ENCODE peak calls at places on chromosome 20, in seven cellular contexts. O is HL-60, B is upper lobe of right lung, P is GM12865, D is HFFc6, A is lower lobe of right lung, R is fibroblast of lung. V is an unnamed sample.

GRCh38 chr20:62828551-62829230 is 11.8 kb downstream of the COL9A3 start:
- DNase-seq in O (no peak), B (no peak), P (no peak), D (no peak), A (no peak), R (no peak), V (no peak)

GRCh38 chr20:61126369-61127195 is 125.5 kb upstream of the CDH4 start:
- DNase-seq in O (no peak), B (peak; percentile 32), P (no peak), D (no peak), A (no peak), R (no peak), V (no peak)

GRCh38 chr20:1357921-1358671 is 29.2 kb upstream of the SDCBP2 start:
- DNase-seq in O (no peak), B (no peak), P (no peak), D (no peak), A (no peak), R (peak; percentile 56), V (no peak)

GRCh38 chr20:46154796-46155195 is 36.7 kb downstream of the CD40 start:
- DNase-seq in O (no peak), B (no peak), P (no peak), D (no peak), A (no peak), R (no peak), V (no peak)

GRCh38 chr20:23200914-23201313 is 114.8 kb upstream of the CD93 start:
- DNase-seq in O (no peak), B (no peak), P (peak; percentile 28), D (no peak), A (peak; percentile 69), R (peak; percentile 22), V (peak; percentile 34)

GRCh38 chr20:63394069-63394468 is 32.9 kb upstream of the CHRNA4 start:
- DNase-seq in O (no peak), B (no peak), P (no peak), D (no peak), A (no peak), R (no peak), V (no peak)

GRCh38 chr20:62628691-62629090 is 13.6 kb upstream of the SLCO4A1 start:
- DNase-seq in O (no peak), B (no peak), P (no peak), D (peak; percentile 35), A (no peak), R (no peak), V (no peak)

GRCh38 chr20:34473262-34473883 is 42.8 kb upstream of the DYNLRB1 start:
- DNase-seq in O (peak; percentile 55), B (no peak), P (peak; percentile 43), D (peak; percentile 11), A (no peak), R (peak; percentile 57), V (peak; percentile 59)

GRCh38 chr20:25706793-25707192 is 10.1 kb upstream of the ZNF337 start:
- DNase-seq in O (no peak), B (no peak), P (peak; percentile 13), D (no peak), A (no peak), R (no peak), V (no peak)

GRCh38 chr20:917416-917815 is 1.3 kb upstream of the ANGPT4 start:
- DNase-seq in O (no peak), B (no peak), P (no peak), D (no peak), A (no peak), R (no peak), V (no peak)

GRCh38 chr20:48607544-48607865 is 220.3 kb downstream of the PREX1 start:
- DNase-seq in O (no peak), B (peak; percentile 40), P (no peak), D (no peak), A (no peak), R (no peak), V (no peak)

GRCh38 chr20:9250511-9250910 is 181.6 kb downstream of the PLCB4 start:
- DNase-seq in O (no peak), B (no peak), P (no peak), D (no peak), A (no peak), R (no peak), V (no peak)

GRCh38 chr20:15475483-15475882 is 1097.8 kb downstream of the KIF16B start:
- DNase-seq in O (no peak), B (peak; percentile 73), P (peak; percentile 53), D (no peak), A (peak; percentile 54), R (no peak), V (no peak)

GRCh38 chr20:56558968-56559367 is 25.9 kb downstream of the FAM209B start:
- DNase-seq in O (no peak), B (no peak), P (no peak), D (no peak), A (no peak), R (no peak), V (no peak)

GRCh38 chr20:35342154-35342769 is 50.0 kb upstream of the FAM83C start:
- DNase-seq in O (peak; percentile 13), B (no peak), P (no peak), D (no peak), A (no peak), R (peak; percentile 34), V (no peak)

GRCh38 chr20:13432126-13432525 is 206.6 kb downstream of the TASP1 start:
- DNase-seq in O (no peak), B (no peak), P (no peak), D (no peak), A (no peak), R (no peak), V (no peak)

GRCh38 chr20:63639093-63639860 is 12.4 kb upstream of the GMEB2 start:
- DNase-seq in O (no peak), B (no peak), P (peak; percentile 77), D (no peak), A (peak; percentile 65), R (no peak), V (no peak)

GRCh38 chr20:53428997-53429396 is 164.6 kb downstream of the ZNF217 start:
- DNase-seq in O (no peak), B (no peak), P (no peak), D (no peak), A (no peak), R (no peak), V (no peak)

GRCh38 chr20:63252157-63252780 is 2.0 kb downstream of the NKAIN4 start:
- DNase-seq in O (no peak), B (no peak), P (no peak), D (no peak), A (no peak), R (no peak), V (no peak)

GRCh38 chr20:49505518-49505917 is 23.1 kb upstream of the KCNB1 start:
- DNase-seq in O (no peak), B (no peak), P (no peak), D (peak; percentile 20), A (no peak), R (peak; percentile 11), V (no peak)

GRCh38 chr20:62772618-62772993 is 23.7 kb upstream of the MRGBP start:
- DNase-seq in O (no peak), B (no peak), P (no peak), D (no peak), A (no peak), R (no peak), V (no peak)

GRCh38 chr20:6418732-6419131 is 295.9 kb upstream of the FERMT1 start:
- DNase-seq in O (no peak), B (no peak), P (no peak), D (no peak), A (no peak), R (peak; percentile 43), V (no peak)

GRCh38 chr20:6411651-6412050 is 288.8 kb upstream of the FERMT1 start:
- DNase-seq in O (no peak), B (no peak), P (no peak), D (no peak), A (no peak), R (no peak), V (no peak)

GRCh38 chr20:6420336-6420735 is 297.5 kb upstream of the FERMT1 start:
- DNase-seq in O (no peak), B (no peak), P (no peak), D (no peak), A (no peak), R (peak; percentile 61), V (no peak)

GRCh38 chr20:6421321-6422030 is 298.6 kb upstream of the FERMT1 start:
- DNase-seq in O (no peak), B (no peak), P (no peak), D (no peak), A (no peak), R (no peak), V (no peak)

DNA sequence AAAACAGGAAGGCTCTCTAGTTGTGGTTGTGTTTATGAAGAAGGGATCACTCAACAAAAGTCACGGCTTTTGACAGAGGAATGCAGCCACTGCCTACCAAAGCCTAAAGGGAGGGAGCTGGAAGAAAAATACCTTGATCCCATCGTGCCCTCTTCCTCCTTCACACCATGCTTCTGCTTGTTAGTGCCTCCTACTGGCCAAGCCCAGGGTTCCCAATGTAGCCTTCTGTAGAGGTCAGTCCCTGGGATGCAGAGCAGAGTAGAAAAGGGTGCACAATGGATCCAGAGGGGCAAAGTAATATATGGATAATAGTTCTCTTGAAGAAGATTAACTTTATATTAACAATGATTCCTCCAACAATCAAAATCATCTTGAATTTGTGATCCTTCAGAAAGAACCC is 293.5 kb upstream of the FERMT1 start:
- DNase-seq in O (no peak), B (no peak), P (no peak), D (no peak), A (no peak), R (no peak), V (no peak)
- TF ChIP-seq CTCF in O (no peak), B (no peak), P (no peak), D (no peak), A (no peak), R (no peak), V (no peak)

DNA sequence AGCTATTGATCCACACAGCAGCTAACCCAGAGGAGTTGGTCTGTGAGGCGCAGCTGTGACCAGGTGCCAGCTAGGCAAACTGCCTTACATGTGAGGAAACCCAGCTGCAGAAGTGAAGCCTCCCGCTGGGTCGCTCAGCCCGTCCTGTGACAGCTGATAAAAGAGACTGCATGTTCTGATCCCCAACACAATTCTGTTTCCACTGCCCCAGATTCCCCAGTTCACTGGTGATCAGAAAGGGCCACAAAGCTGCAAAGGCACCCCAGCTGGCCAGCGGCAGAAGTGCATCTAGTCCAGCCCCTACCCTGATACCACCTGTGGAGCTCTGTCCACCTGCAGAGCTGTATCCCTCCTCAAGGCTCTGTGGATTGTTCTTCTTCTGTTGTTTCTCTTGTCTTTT is 64.5 kb downstream of the CTNNBL1 start:
- DNase-seq in O (no peak), B (no peak), P (peak; percentile 13), D (no peak), A (no peak), R (peak; percentile 1), V (no peak)
- TF ChIP-seq CTCF in O (no peak), B (no peak), P (no peak), D (peak; percentile 38), A (no peak), R (peak; percentile 14), V (no peak)

DNA sequence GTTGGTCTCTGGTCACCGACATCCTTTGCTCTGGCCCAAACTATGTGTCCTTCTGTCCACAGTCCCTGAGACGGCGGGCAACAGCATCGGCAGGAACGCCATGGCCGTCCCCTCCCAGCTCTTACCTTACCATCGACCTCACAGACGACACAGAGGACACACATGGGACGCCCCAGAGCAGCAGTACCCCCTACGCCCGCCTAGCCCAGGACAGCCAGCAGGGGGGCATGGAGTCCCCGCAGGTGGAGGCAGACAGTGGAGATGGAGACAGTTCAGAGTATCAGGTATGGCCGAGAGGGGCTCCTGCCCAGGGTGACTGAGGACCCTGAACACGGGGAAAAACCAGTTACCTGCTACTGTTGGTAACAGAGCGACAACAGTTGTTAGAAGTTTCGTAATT is 25.0 kb downstream of the DNMT3B start:
- DNase-seq in O (no peak), B (no peak), P (no peak), D (no peak), A (no peak), R (no peak), V (no peak)
- TF ChIP-seq CTCF in O (no peak), B (no peak), P (no peak), D (peak; percentile 12), A (no peak), R (no peak), V (no peak)

GRCh38 chr20:21615617-21616080 is 89.8 kb upstream of the PAX1 start:
- DNase-seq in O (peak; percentile 53), B (peak; percentile 63), P (peak; percentile 67), D (peak; percentile 43), A (peak; percentile 55), R (peak; percentile 22), V (peak; percentile 65)
- TF ChIP-seq CTCF in O (peak; percentile 80), B (peak; percentile 74), P (peak; percentile 90), D (peak; percentile 85), A (peak; percentile 70), R (peak; percentile 63), V (peak; percentile 80)

V was measured in GM13976.